ENCODE peak calls at places on chromosome 20, in seven cellular contexts. J, F, E, D, Y, T and Z are unnamed samples.

GRCh38 chr20:38181207-38181693 is 16.2 kb upstream of the TGM2 start:
- DNase-seq in E (no peak), J (no peak), F (no peak), D (no peak), Y (no peak), T (no peak), Z (no peak)

GRCh38 chr20:13139459-13140150 is 81.5 kb upstream of the ISM1 start:
- DNase-seq in J (no peak), T (no peak), E (no peak), D (no peak), Y (no peak), F (no peak), Z (no peak)

GRCh38 chr20:3547906-3548305 is 77.1 kb downstream of the ATRN start:
- DNase-seq in T (no peak), J (no peak), Y (no peak), F (no peak), E (no peak), D (no peak), Z (no peak)

GRCh38 chr20:47704746-47705496 is 80.4 kb downstream of the SULF2 start:
- DNase-seq in D (no peak), Y (no peak), E (no peak), F (no peak), T (no peak), J (peak; percentile 25), Z (no peak)

GRCh38 chr20:48877299-48877698 is 44.2 kb upstream of the ARFGEF2 start:
- DNase-seq in F (no peak), D (peak; percentile 45), Y (peak; percentile 63), T (peak; percentile 76), J (no peak), E (no peak), Z (no peak)

GRCh38 chr20:50475879-50476292 is 34.3 kb upstream of the PTPN1 start:
- DNase-seq in J (no peak), E (peak; percentile 54), T (no peak), Y (peak; percentile 44), D (no peak), F (peak; percentile 61), Z (no peak)

GRCh38 chr20:45968801-45969711 is 2.9 kb downstream of the ZNF335 start:
- DNase-seq in J (no peak), E (peak; percentile 75), T (no peak), F (no peak), D (no peak), Y (peak; percentile 87), Z (peak; percentile 81)

GRCh38 chr20:23049933-23050838 is 714 bp upstream of the THBD start:
- DNase-seq in J (peak; percentile 71), F (peak; percentile 63), Y (peak; percentile 68), E (no peak), T (no peak), D (peak; percentile 53), Z (peak; percentile 92)

GRCh38 chr20:5996765-5997164 is 46.3 kb downstream of the MCM8 start:
- DNase-seq in J (no peak), D (peak; percentile 38), Y (no peak), F (no peak), T (peak; percentile 29), E (no peak), Z (no peak)

GRCh38 chr20:7980332-7981046 is 39.1 kb downstream of the TMX4 start:
- DNase-seq in F (peak; percentile 70), Y (peak; percentile 35), D (peak; percentile 51), T (peak; percentile 36), J (no peak), E (peak; percentile 52), Z (no peak)

GRCh38 chr20:35773154-35773751 is 1.4 kb downstream of the PHF20 start:
- DNase-seq in Y (peak; percentile 23), J (no peak), F (no peak), T (peak; percentile 40), E (peak; percentile 73), D (peak; percentile 23), Z (peak; percentile 76)

GRCh38 chr20:53513489-53514298 is 79.9 kb downstream of the ZNF217 start:
- DNase-seq in D (no peak), E (no peak), Y (peak; percentile 54), J (no peak), F (no peak), T (no peak), Z (no peak)

GRCh38 chr20:57265649-57266250 is 691 bp downstream of the BMP7 start:
- DNase-seq in D (peak; percentile 57), F (no peak), J (no peak), E (peak; percentile 1), Y (no peak), T (peak; percentile 58), Z (no peak)

GRCh38 chr20:57268399-57269076 is 2.1 kb upstream of the BMP7 start:
- DNase-seq in D (no peak), T (no peak), F (no peak), E (no peak), J (no peak), Y (no peak), Z (no peak)

GRCh38 chr20:57264908-57265648 is 1.4 kb downstream of the BMP7 start:
- DNase-seq in T (peak; percentile 64), D (peak; percentile 71), J (no peak), Y (no peak), F (no peak), E (no peak), Z (no peak)

GRCh38 chr20:57267158-57267821 is 849 bp upstream of the BMP7 start:
- DNase-seq in F (no peak), D (no peak), Y (no peak), J (no peak), E (no peak), T (no peak), Z (no peak)

DNA sequence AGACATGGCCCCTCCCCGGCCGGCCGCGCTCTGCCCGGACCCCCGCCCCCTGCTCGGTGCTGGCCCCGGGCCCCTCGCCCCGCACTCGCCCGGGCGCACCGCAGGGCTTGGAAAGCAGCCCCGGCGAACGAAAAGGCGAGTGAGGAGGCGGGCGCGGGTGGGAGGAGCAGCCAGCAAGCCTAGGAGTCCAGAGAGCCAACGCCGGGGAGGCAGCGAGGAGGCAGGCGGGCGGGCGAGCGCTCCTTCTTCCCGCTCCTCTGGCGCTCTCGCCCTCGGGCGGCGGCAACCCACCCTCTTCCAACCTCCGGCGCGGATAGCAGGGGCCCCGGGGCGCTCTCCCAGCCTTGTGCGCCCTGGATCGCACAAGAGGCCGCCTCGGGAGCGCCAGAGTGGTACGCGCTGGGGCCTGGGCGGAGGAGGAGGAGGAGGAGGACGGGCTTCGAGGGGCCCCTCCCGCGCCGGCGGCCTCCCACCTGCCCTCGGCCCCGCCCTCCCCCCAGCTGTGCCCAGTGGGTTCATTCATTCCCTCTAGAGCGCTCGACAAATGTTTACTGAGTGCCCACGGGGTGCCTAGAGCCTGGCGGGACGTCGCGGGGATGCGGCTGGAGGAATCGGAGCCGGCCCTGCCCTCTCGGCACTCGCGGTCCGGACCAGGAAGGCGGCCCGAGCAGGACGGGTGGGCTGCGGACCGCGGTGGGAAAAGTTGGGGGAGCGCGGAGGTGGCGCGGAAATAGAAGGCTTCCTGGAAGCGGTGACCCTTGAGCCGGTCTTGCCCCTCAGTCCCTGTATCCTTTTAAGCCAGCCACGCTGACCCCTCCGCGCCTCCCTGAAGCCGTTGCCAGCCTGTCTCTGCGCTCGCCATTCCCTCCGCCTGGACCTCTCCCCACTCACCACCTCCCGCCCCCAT is at the start of gene BMP7:
- DNase-seq in T (peak; percentile 72), J (no peak), E (peak; percentile 0), Y (peak; percentile 34), F (no peak), D (peak; percentile 82), Z (no peak)
- H3K27ac ChIP-seq in T (peak within 1 kb of the TSS; percentile 56), J (no peak within 1 kb of the TSS), E (no peak within 1 kb of the TSS), Y (no peak within 1 kb of the TSS), F (no peak within 1 kb of the TSS), D (no peak within 1 kb of the TSS), Z (no peak within 1 kb of the TSS)

GRCh38 chr20:34493646-34494045 is 22.6 kb upstream of the DYNLRB1 start:
- DNase-seq in D (no peak), Y (no peak), F (no peak), T (no peak), E (no peak), J (no peak), Z (no peak)
- H3K36me3 ChIP-seq in D (peaks cover 26% of the 10 kb centered on the region), Y (peaks cover 73% of the 10 kb centered on the region), F (peaks cover 9% of the 10 kb centered on the region), T (peaks cover 93% of the 10 kb centered on the region), E (peaks cover 98% of the 10 kb centered on the region), J (peaks cover 3% of the 10 kb centered on the region), Z (peaks cover 96% of the 10 kb centered on the region)

GRCh38 chr20:31475472-31476312 is 604 bp downstream of the REM1 start:
- DNase-seq in J (no peak), E (no peak), Y (no peak), F (no peak), D (peak; percentile 59), T (no peak), Z (no peak)
- H3K4me3 ChIP-seq in J (peak overlapping the region; percentile 55), E (peak overlapping the region; percentile 80), Y (no peak overlapping the region), F (no peak overlapping the region), D (peak overlapping the region; percentile 76), T (no peak overlapping the region), Z (peak overlapping the region; percentile 16)

DNA sequence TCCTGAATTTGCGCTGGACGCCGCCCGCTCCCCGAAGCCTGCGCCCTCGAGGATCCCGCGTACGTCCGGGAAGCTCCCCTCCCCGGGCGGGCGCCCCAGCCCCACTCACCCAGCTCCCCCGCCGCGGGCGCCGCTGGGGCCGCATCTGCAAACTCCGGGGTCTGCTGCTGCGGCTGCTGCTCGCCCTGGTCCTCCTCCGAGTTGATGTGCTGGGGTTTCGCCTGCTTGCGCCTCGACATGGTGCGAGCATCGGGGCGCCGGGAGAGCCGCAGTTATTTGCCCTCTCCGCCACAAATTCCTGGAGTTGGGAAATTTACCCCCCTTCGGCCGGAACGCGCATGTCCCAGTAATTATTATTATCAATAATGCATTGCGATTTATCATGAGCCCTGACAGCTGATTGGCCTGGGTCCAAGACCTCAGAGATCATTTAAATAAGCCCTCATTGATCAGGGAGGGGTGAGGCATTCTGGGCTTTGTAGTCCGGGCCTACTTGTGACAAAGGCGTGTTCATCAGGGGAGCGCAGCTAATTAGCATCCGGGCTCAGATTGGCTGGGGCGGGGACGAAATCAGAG is at the start of gene SALL4:
- DNase-seq in Y (no peak), J (no peak), D (peak; percentile 99), E (peak; percentile 71), F (peak; percentile 11), T (no peak), Z (no peak)
- H3K27ac ChIP-seq in Y (no peak within 1 kb of the TSS), J (no peak within 1 kb of the TSS), D (peak within 1 kb of the TSS; percentile 97), E (no peak within 1 kb of the TSS), F (no peak within 1 kb of the TSS), T (no peak within 1 kb of the TSS), Z (no peak within 1 kb of the TSS)

DNA sequence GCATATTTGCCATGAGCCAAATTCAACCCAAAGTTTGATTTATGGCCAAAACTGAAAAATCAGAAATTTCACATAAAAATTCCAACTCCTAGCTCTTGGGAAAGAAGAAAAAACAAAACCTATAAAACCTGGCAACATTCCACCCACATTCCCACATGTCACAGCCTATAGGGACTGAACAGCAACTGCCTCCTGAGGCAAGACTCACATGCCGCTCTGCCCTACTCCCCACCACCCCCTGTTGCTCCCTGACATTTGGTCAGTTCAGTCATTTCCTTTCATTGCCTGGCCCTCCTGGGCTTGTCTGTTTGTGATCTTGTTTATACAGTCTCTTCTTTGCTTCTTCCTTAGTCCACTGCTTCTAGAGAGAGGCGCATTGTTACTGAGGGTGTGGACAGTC is 31.6 kb downstream of the NFATC2 start:
- DNase-seq in D (no peak), F (no peak), Y (no peak), E (no peak), J (no peak), T (no peak), Z (no peak)
- H3K36me3 ChIP-seq in D (no peaks in the 10 kb centered on the region), F (no peaks in the 10 kb centered on the region), Y (no peaks in the 10 kb centered on the region), E (no peaks in the 10 kb centered on the region), J (no peaks in the 10 kb centered on the region), T (peaks cover 90% of the 10 kb centered on the region), Z (peaks cover 8% of the 10 kb centered on the region)